ENCODE peak calls at places on chromosomes 7 and 10, in five cellular contexts. O is WTC11, F is K562, S is HCT116, W is HepG2. A is an unnamed sample.

GRCh38 chr7:141654551-141654950 is 47.4 kb downstream of the DENND11 start:
- DNase-seq in S (peak; percentile 41), F (peak; percentile 62), W (peak; percentile 70), O (peak; percentile 57), A (peak; percentile 83)

GRCh38 chr10:93816123-93816747 is 58.5 kb downstream of the LGI1 start:
- DNase-seq in W (peak; percentile 9), S (peak; percentile 60), O (peak; percentile 62), F (peak; percentile 11), A (peak; percentile 72)

GRCh38 chr7:68158686-68159255 is 1162.1 kb downstream of the TYW1 start:
- DNase-seq in S (no peak), O (no peak), F (no peak), W (no peak), A (no peak)

GRCh38 chr10:21649441-21649872 is 115.4 kb downstream of the MLLT10 start:
- DNase-seq in F (no peak), S (no peak), O (no peak), W (no peak), A (no peak)

GRCh38 chr7:36653011-36653670 is 71.2 kb downstream of the AOAH start:
- DNase-seq in O (no peak), W (no peak), F (no peak), S (no peak), A (no peak)

GRCh38 chr7:101119876-101120275 is 7.0 kb upstream of the SERPINE1 start:
- DNase-seq in S (no peak), O (no peak), F (no peak), W (no peak), A (no peak)

GRCh38 chr7:103637726-103638125 is 191.7 kb upstream of the SLC26A5 start:
- DNase-seq in O (no peak), F (no peak), W (no peak), S (no peak), A (no peak)

GRCh38 chr10:23994459-23995046 is 214.4 kb upstream of the KIAA1217 start:
- DNase-seq in W (peak; percentile 46), O (peak; percentile 74), S (peak; percentile 8), F (peak; percentile 52), A (peak; percentile 64)

GRCh38 chr10:16953270-16953669 is 136.0 kb upstream of the RSU1 start:
- DNase-seq in F (no peak), W (no peak), O (no peak), S (no peak), A (no peak)

GRCh38 chr7:49398236-49398635 is 375.2 kb upstream of the VWC2 start:
- DNase-seq in O (no peak), F (no peak), W (no peak), S (no peak), A (no peak)

GRCh38 chr10:665579-666091 is 23.8 kb downstream of the DIP2C start:
- DNase-seq in W (no peak), S (no peak), F (no peak), O (no peak), A (peak; percentile 75)

GRCh38 chr7:112143567-112143966 is 62.6 kb downstream of the DOCK4 start:
- DNase-seq in W (no peak), O (no peak), S (no peak), F (no peak), A (no peak)

GRCh38 chr7:40315277-40315676 is 180.5 kb downstream of the SUGCT start:
- DNase-seq in F (no peak), S (no peak), O (no peak), W (no peak), A (no peak)

GRCh38 chr7:39683216-39683845 is 60.0 kb downstream of the RALA start:
- DNase-seq in F (no peak), O (no peak), S (no peak), W (no peak), A (no peak)

GRCh38 chr7:98617051-98617959 is at the start of gene NPTX2:
- DNase-seq in F (no peak), O (peak; percentile 83), S (no peak), W (no peak), A (peak; percentile 86)

GRCh38 chr10:68828833-68829232 is 1.5 kb downstream of the STOX1 start:
- DNase-seq in W (no peak), F (no peak), S (no peak), O (no peak), A (no peak)

GRCh38 chr10:119807960-119808697 is 64.5 kb downstream of the MCMBP start:
- DNase-seq in S (no peak), O (no peak), W (no peak), F (no peak), A (no peak)

GRCh38 chr7:30659312-30659711 is 22.9 kb downstream of the CRHR2 start:
- DNase-seq in F (no peak), W (no peak), S (no peak), O (no peak), A (no peak)

GRCh38 chr10:109996225-109996624 is 11.6 kb upstream of the ADD3 start:
- DNase-seq in S (no peak), W (no peak), F (no peak), O (no peak), A (peak; percentile 48)

GRCh38 chr10:94214497-94214896 is 148.2 kb downstream of the NOC3L start:
- DNase-seq in F (no peak), S (no peak), W (no peak), O (peak; percentile 18), A (no peak)

DNA sequence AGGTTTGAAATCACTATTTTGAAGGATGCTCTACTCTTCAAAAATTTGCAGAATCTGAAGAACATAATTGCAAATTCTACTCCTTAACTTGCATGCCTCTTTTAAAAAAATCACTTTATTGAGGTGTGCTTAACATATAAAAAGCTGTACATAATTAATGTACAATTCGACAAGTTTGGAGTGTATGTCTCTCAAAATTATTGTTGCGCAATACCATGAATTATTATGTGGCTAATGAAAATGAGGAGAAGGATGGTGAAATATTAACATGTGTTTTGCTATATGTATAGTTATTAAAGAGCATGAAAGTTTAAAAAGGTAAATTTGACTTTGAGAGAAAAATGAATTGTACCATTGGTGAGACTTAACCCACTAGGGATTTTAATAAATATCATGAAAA is 187.2 kb upstream of the MALRD1 start:
- DNase-seq in S (no peak), W (no peak), O (no peak), F (no peak), A (no peak)
- TF ChIP-seq SP1 in S (no peak), W (no peak), O (no peak), F (no peak), A (no peak)

GRCh38 chr10:82150123-82150900 is 275.3 kb downstream of the NRG3 start:
- DNase-seq in W (no peak), S (no peak), F (no peak), O (peak; percentile 91), A (peak; percentile 15)
- TF ChIP-seq SP1 in W (no peak), S (no peak), F (no peak), O (no peak), A (no peak)

GRCh38 chr10:35368485-35369048 is 32.3 kb downstream of the CCNY start:
- DNase-seq in W (no peak), S (no peak), O (no peak), F (peak; percentile 35), A (no peak)

GRCh38 chr10:35369049-35369760 is 32.9 kb downstream of the CCNY start:
- DNase-seq in S (no peak), O (no peak), F (no peak), W (no peak), A (no peak)

GRCh38 chr10:35375091-35375765 is 38.9 kb downstream of the CCNY start:
- DNase-seq in W (no peak), S (no peak), F (no peak), O (no peak), A (no peak)

GRCh38 chr10:35371731-35372130 is 35.4 kb downstream of the CCNY start:
- DNase-seq in S (no peak), W (no peak), O (no peak), F (no peak), A (no peak)

GRCh38 chr10:35372329-35372728 is 36.0 kb downstream of the CCNY start:
- DNase-seq in S (no peak), W (no peak), F (no peak), O (no peak), A (no peak)
- TF ChIP-seq SP1 in S (no peak), W (no peak), F (no peak), O (no peak), A (no peak)

GRCh38 chr10:122571892-122572291 is 11.3 kb downstream of the DMBT1 start:
- DNase-seq in W (no peak), S (no peak), O (no peak), F (no peak), A (no peak)

GRCh38 chr10:122577311-122577885 is 16.8 kb downstream of the DMBT1 start:
- DNase-seq in F (no peak), O (no peak), S (no peak), W (no peak), A (no peak)

GRCh38 chr10:122576291-122576690 is 15.7 kb downstream of the DMBT1 start:
- DNase-seq in W (no peak), O (no peak), S (no peak), F (no peak), A (no peak)

GRCh38 chr10:122570920-122571319 is 10.4 kb downstream of the DMBT1 start:
- DNase-seq in F (no peak), O (no peak), W (no peak), S (no peak), A (no peak)

GRCh38 chr10:122575776-122576175 is 15.2 kb downstream of the DMBT1 start:
- DNase-seq in F (no peak), W (no peak), O (no peak), S (no peak), A (no peak)
- TF ChIP-seq SP1 in F (no peak), W (no peak), O (no peak), S (no peak), A (no peak)

GRCh38 chr7:129688503-129689222 is 77.1 kb downstream of the NRF1 start:
- DNase-seq in F (no peak), O (no peak), W (no peak), S (no peak), A (no peak)

GRCh38 chr7:129690701-129691100 is 79.2 kb downstream of the NRF1 start:
- DNase-seq in W (no peak), F (no peak), O (no peak), S (no peak), A (no peak)

GRCh38 chr7:129686063-129686462 is 74.5 kb downstream of the NRF1 start:
- DNase-seq in O (no peak), F (no peak), S (no peak), W (no peak), A (no peak)

GRCh38 chr7:129684777-129685176 is 73.3 kb downstream of the NRF1 start:
- DNase-seq in F (no peak), W (peak; percentile 23), S (no peak), O (no peak), A (no peak)

GRCh38 chr7:129689995-129690581 is 78.6 kb downstream of the NRF1 start:
- DNase-seq in O (no peak), S (no peak), F (no peak), W (no peak), A (no peak)
- TF ChIP-seq SP1 in O (no peak), S (no peak), F (no peak), W (no peak), A (no peak)

GRCh38 chr10:112491144-112491543 is 44.1 kb downstream of the VTI1A start:
- DNase-seq in W (no peak), O (no peak), F (no peak), S (peak; percentile 60), A (no peak)
- TF ChIP-seq SP1 in W (no peak), O (no peak), F (no peak), S (no peak), A (no peak)